ENCODE peak calls at places on chromosomes 16 and 17, in seven cellular contexts. W, E, C, X, H, S and F are unnamed samples. For H3K27me3, the result is how much of the 10 kb centered on the place peaks cover.

GRCh38 chr16:58853830-58854229 is 119.7 kb upstream of the GOT2 start:
- DNase-seq in W (no peak), E (no peak), C (no peak), X (no peak), H (no peak), S (no peak), F (no peak)

GRCh38 chr16:57061084-57061905 is 31.1 kb upstream of the CPNE2 start:
- DNase-seq in W (peak), E (peak), C (no peak), X (peak), H (peak), S (no peak), F (peak)

GRCh38 chr17:60351012-60351695 is 40.8 kb downstream of the USP32 start:
- DNase-seq in W (no peak), E (no peak), C (no peak), X (no peak), H (no peak), S (no peak), F (no peak)

GRCh38 chr17:38418693-38419507 is 9.4 kb upstream of the ARHGAP23 start:
- DNase-seq in W (no peak), E (no peak), C (no peak), X (no peak), H (no peak), S (peak), F (no peak)

GRCh38 chr16:66299349-66299748 is 67.1 kb upstream of the CDH5 start:
- DNase-seq in W (no peak), E (no peak), C (no peak), X (no peak), H (no peak), S (no peak), F (no peak)

GRCh38 chr17:42177684-42178083 is 3.3 kb downstream of the KCNH4 start:
- DNase-seq in W (no peak), E (no peak), C (no peak), X (no peak), H (no peak), S (no peak), F (no peak)

GRCh38 chr17:69575346-69575761 is 160.9 kb downstream of the MAP2K6 start:
- DNase-seq in W (no peak), E (no peak), C (peak), X (peak), H (no peak), S (no peak), F (no peak)

GRCh38 chr16:56513972-56514371 is 5.9 kb downstream of the BBS2 start:
- DNase-seq in W (no peak), E (no peak), C (peak), X (peak), H (peak), S (peak), F (peak)

GRCh38 chr17:81039854-81040758 is 5.2 kb downstream of the BAIAP2 start:
- DNase-seq in W (no peak), E (no peak), C (no peak), X (peak), H (no peak), S (no peak), F (no peak)

GRCh38 chr17:44121206-44121605 is 2.2 kb downstream of the HDAC5 start:
- DNase-seq in W (no peak), E (no peak), C (no peak), X (no peak), H (no peak), S (peak), F (no peak)

GRCh38 chr17:74343526-74344284 is 17.7 kb downstream of the KIF19 start:
- DNase-seq in W (no peak), E (no peak), C (no peak), X (no peak), H (no peak), S (no peak), F (no peak)

GRCh38 chr17:33464669-33465275 is 171.7 kb upstream of the ASIC2 start:
- DNase-seq in W (no peak), E (no peak), C (no peak), X (no peak), H (no peak), S (peak), F (no peak)

GRCh38 chr16:57810197-57811024 is 8.1 kb upstream of the KIFC3 start:
- DNase-seq in W (peak), E (peak), C (no peak), X (peak), H (peak), S (peak), F (peak)

GRCh38 chr16:17359778-17360177 is 111.0 kb downstream of the XYLT1 start:
- DNase-seq in W (no peak), E (no peak), C (no peak), X (no peak), H (no peak), S (no peak), F (no peak)

GRCh38 chr17:45751466-45751865 is 32.7 kb upstream of the CRHR1 start:
- DNase-seq in W (no peak), E (no peak), C (no peak), X (no peak), H (no peak), S (no peak), F (no peak)

GRCh38 chr17:83127431-83128160 is 48.2 kb downstream of the METRNL start:
- DNase-seq in W (peak), E (no peak), C (no peak), X (no peak), H (no peak), S (peak), F (peak)
- H3K27me3 ChIP-seq in W (under half), E (under half), C (under half), X (under half), H (under half), S (under half), F (under half)

DNA sequence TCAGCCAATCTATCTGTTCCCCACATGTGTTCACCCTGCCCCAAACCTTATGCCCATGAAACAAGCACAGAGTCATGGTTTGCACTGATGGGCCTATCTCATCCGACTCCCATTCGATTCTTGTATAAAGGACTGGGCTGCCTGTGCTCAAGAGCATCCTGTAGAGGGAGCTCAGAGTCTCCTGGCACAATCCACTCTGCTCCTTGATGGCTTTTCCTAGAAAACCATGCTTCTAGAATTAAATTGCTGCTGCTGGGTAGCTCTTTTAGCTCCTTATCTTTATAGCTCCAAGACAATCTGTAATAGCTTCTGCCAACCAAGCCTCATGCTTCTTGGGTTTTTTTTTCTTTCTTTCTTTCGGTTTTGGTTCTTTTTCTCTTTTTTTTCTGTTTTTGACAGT is 9.7 kb downstream of the ZNF19 start:
- DNase-seq in W (no peak), E (no peak), C (no peak), X (peak), H (peak), S (peak), F (no peak)
- TF ChIP-seq CTCF in W (peak), E (peak), C (peak), X (peak), H (peak), S (peak), F (no peak)

DNA sequence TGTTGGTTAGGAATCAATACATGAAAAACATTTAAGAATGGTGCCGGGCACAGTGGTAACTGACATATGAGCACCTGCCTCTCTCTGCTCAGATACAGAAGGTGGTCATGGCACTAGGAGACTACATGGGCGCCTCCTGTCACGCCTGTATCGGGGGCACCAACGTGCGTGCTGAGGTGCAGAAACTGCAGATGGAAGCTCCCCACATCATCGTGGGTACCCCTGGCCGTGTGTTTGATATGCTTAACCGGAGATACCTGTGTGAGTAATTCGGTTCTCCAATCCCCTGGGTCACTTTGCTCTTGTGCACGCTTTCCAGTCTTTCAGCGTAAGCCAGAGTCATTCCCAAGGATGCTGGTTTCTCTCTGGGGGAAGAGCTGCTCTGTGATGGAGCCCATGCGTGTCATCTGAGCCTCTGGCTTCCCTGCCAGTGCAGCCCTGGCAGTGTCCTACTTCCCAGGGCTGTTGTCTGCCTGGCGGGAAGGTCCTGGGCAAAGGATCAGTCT is 3.0 kb upstream of the CD68 start:
- DNase-seq in W (no peak), E (no peak), C (no peak), X (no peak), H (no peak), S (no peak), F (no peak)
- H3K27me3 ChIP-seq in W (under half), E (under half), C (under half), X (under half), H (under half), S (under half), F (under half)

DNA sequence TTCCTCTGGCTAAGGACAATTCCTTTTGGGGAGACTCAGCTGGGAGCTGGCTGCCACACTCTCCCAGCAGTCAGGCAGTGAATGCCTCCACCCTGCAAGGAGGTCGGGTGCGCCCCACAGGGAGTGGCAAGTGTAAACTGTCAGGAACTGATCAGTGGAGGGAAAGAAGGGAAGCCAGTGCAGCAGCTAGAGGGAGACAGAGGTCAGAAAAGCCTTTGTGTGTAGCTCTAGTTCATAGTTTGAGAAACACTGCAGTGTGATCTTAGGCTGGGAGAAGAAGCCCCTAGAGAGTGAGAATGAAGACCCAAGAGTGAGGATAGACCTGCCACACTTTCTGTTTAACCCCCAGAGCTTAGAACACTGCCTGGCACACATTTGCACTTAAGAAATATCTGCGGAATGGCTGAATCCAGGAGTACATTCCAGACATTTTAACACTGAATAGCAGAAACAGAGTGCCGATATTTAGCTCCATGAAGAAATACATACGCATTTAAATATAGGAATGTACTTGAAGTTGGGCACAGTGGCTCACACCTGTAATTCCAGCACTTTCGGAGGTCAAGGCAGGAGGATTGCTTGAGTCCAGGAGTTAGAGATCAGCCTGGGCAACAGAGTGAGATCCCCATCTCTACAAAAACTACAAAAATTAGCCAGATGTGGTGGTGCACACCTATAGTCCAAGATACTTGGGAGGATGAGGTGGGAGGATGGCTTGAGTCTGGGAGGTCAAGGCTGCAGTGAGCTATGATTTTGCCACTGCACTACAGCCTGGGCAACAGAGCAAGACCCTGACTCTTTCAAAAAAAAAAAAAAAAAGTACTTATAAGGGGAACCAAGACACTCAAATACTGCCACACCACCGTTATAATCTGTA is 11.1 kb upstream of the SLC5A11 start:
- DNase-seq in W (no peak), E (no peak), C (no peak), X (peak), H (peak), S (peak), F (no peak)
- TF ChIP-seq CTCF in W (peak), E (no peak), C (peak), X (peak), H (peak), S (peak), F (peak)

GRCh38 chr17:79631640-79632431 is 21.0 kb upstream of the RBFOX3 start:
- DNase-seq in W (peak), E (no peak), C (no peak), X (no peak), H (no peak), S (peak), F (peak)

GRCh38 chr17:79630120-79630519 is 19.3 kb upstream of the RBFOX3 start:
- DNase-seq in W (peak), E (no peak), C (no peak), X (no peak), H (no peak), S (peak), F (no peak)

GRCh38 chr17:79629548-79630049 is 18.7 kb upstream of the RBFOX3 start:
- DNase-seq in W (no peak), E (no peak), C (no peak), X (no peak), H (no peak), S (no peak), F (no peak)

GRCh38 chr17:79632432-79632735 is 21.5 kb upstream of the RBFOX3 start:
- DNase-seq in W (peak), E (no peak), C (no peak), X (no peak), H (peak), S (peak), F (peak)

DNA sequence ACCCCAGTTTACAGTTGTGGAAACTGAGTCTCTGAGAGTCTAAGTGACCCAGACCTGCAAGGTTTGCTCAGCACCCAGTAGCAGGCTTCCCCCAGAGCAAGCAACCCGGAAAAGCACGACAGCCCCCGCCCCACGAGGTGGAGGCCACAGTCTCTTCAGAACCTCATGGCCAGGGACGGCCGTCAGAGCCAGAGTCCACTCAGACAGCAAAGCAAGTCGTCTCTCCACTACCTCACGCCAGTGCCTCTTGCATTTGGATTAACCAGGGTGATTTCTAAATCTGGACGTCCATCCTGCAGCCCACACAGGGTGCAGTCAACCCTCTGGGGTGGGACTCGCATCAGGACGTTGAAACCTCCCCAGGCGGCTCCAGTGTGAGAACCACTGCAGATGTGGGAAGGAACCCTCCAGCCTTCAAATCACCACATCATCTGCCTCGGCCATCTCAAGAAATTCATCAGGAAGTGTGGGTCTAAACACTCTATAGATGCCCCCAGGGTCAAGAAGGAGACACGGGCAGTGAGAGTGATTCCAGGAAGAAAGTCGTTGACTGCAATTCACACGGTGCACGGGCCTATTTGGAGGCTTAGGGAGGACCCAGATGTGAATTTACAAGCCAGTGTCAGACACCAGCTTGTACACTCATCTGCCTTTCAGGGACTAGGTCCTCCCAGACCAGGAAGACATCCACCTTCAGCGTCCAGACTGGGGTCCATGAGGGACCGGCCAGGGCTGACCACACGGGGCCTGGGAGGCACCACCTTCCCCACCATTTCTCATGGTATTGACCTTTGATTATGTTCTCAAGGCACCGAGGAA is 20.2 kb upstream of the RBFOX3 start:
- DNase-seq in W (peak), E (no peak), C (no peak), X (no peak), H (no peak), S (peak), F (no peak)
- H3K27me3 ChIP-seq in W (under half), E (under half), C (under half), X (under half), H (under half), S (under half), F (under half)

GRCh38 chr17:66636111-66636510 is 198.8 kb upstream of the CACNG5 start:
- DNase-seq in W (no peak), E (no peak), C (peak), X (peak), H (no peak), S (no peak), F (no peak)

GRCh38 chr17:66633322-66633965 is 201.5 kb upstream of the CACNG5 start:
- DNase-seq in W (no peak), E (no peak), C (no peak), X (peak), H (no peak), S (no peak), F (no peak)

GRCh38 chr17:66634193-66634592 is 200.7 kb upstream of the CACNG5 start:
- DNase-seq in W (no peak), E (no peak), C (no peak), X (no peak), H (no peak), S (no peak), F (no peak)

GRCh38 chr17:66637491-66637890 is 197.4 kb upstream of the CACNG5 start:
- DNase-seq in W (no peak), E (no peak), C (no peak), X (no peak), H (no peak), S (no peak), F (no peak)

DNA sequence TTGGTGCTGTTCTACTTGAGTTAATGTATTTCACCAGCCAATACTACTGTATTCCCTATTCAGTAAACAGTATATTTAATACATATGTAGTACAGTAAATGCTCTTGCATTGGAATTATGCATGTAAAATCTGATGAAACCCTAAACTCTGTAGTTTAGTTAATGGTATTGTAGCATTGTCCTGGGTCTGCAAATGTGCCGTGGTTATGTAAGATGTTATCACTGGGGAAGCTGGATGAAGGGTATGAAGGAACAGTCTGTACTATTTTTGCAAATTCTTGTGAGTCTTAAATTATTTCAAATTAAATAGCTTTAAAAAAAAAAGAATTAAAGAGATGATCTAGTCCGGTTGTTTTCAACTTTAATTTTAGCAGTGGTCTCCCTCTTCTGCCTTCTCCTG is 199.3 kb upstream of the CACNG5 start:
- DNase-seq in W (no peak), E (no peak), C (no peak), X (no peak), H (no peak), S (no peak), F (no peak)
- TF ChIP-seq CTCF in W (no peak), E (no peak), C (no peak), X (no peak), H (no peak), S (no peak), F (no peak)